ENCODE peak calls at places on chromosomes 6 and 20, in ten cellular contexts. O is cardiac fibroblast; F is NCI-H774; T is breast epithelium; W is NB4; Z is stimulated activated CD4-positive, alpha-beta T cell treated with anti-CD3 and anti-CD28 coated beads, Interleukin-1b, Interleukin-23, amount 100 ng/mL, for 48 hours; X is hippocampal formation; N is effector memory CD8-positive, alpha-beta T cell; Y is glutamatergic neuron; G is NCI-H1436 treated with DMSO at 0.1 percent for 48 hours. R is an unnamed sample.

GRCh38 chr6:42315991-42316378 is 98.3 kb upstream of the MRPS10 start:
- DNase-seq in N (no peak), F (no peak), Y (no peak), G (no peak), Z (peak), O (peak), T (no peak), X (no peak), W (peak), R (peak)

GRCh38 chr20:50877232-50877631 is 54.0 kb downstream of the ADNP start:
- DNase-seq in T (no peak), X (no peak), N (no peak), F (no peak), Y (no peak), Z (no peak), W (no peak), G (no peak), O (no peak), R (no peak)

GRCh38 chr6:133241088-133241900 is at the start of gene EYA4:
- DNase-seq in O (peak), W (no peak), N (no peak), T (no peak), X (no peak), Z (no peak), F (peak), G (no peak), Y (peak), R (no peak)

GRCh38 chr6:35078896-35079295 is 62.2 kb downstream of the TCP11 start:
- DNase-seq in T (no peak), X (no peak), G (no peak), Y (no peak), F (no peak), N (no peak), W (no peak), O (no peak), Z (no peak), R (no peak)

GRCh38 chr6:35378281-35378680 is 35.9 kb downstream of the PPARD start:
- DNase-seq in Z (no peak), T (no peak), F (no peak), Y (no peak), N (no peak), X (no peak), W (no peak), O (no peak), G (no peak), R (no peak)

GRCh38 chr6:30839666-30840065 is 44.7 kb upstream of the DDR1 start:
- DNase-seq in O (no peak), W (no peak), T (no peak), F (no peak), Y (no peak), X (no peak), Z (no peak), G (no peak), N (no peak), R (no peak)

GRCh38 chr6:93779086-93779858 is 359.9 kb upstream of the EPHA7 start:
- DNase-seq in W (no peak), F (no peak), N (no peak), Z (no peak), O (peak), Y (no peak), X (peak), T (no peak), G (no peak), R (peak)

GRCh38 chr6:164303092-164304007 is 888.8 kb downstream of the QKI start:
- DNase-seq in Z (no peak), N (no peak), O (peak), F (no peak), X (no peak), W (no peak), G (no peak), T (peak), Y (no peak), R (no peak)

GRCh38 chr20:37735541-37735940 is 41.7 kb downstream of the CTNNBL1 start:
- DNase-seq in N (no peak), F (no peak), Z (no peak), W (no peak), X (no peak), O (no peak), T (no peak), Y (no peak), G (no peak), R (no peak)

GRCh38 chr20:815914-816606 is 17.5 kb upstream of the FAM110A start:
- DNase-seq in N (peak), X (peak), Y (peak), G (peak), Z (peak), O (peak), F (peak), W (peak), T (peak), R (peak)

GRCh38 chr6:72032056-72032455 is 145.7 kb downstream of the RIMS1 start:
- DNase-seq in O (peak), W (no peak), G (no peak), Y (no peak), N (no peak), T (no peak), X (no peak), F (no peak), Z (no peak), R (peak)

GRCh38 chr6:26328265-26328844 is 36.6 kb upstream of the BTN3A2 start:
- DNase-seq in N (no peak), W (peak), X (no peak), F (no peak), G (no peak), T (no peak), Y (no peak), O (peak), Z (no peak), R (no peak)

GRCh38 chr6:44074383-44075136 is 52.7 kb downstream of the MRPL14 start:
- DNase-seq in G (no peak), O (peak), Y (peak), W (peak), T (no peak), F (no peak), Z (peak), N (peak), X (no peak), R (no peak)

GRCh38 chr6:10837009-10837691 is 1.2 kb downstream of the MAK start:
- DNase-seq in N (no peak), X (no peak), G (no peak), Y (peak), W (peak), Z (no peak), F (peak), T (no peak), O (peak), R (no peak)

GRCh38 chr20:56779452-56780143 is 150.5 kb downstream of the TFAP2C start:
- DNase-seq in Y (no peak), G (no peak), Z (no peak), W (no peak), O (no peak), T (no peak), N (no peak), F (no peak), X (no peak), R (no peak)

GRCh38 chr6:159044899-159045727 is at the start of gene TAGAP:
- DNase-seq in Y (no peak), F (peak), G (no peak), W (peak), O (peak), T (peak), Z (peak), N (peak), X (no peak), R (peak)

GRCh38 chr6:39294133-39294532 is 20.1 kb downstream of the KCNK17 start:
- DNase-seq in T (no peak), N (no peak), G (no peak), W (no peak), Y (no peak), F (no peak), O (no peak), X (no peak), Z (no peak), R (no peak)

GRCh38 chr20:56626367-56627121 is 2.6 kb upstream of the TFAP2C start:
- DNase-seq in Y (peak), Z (peak), F (no peak), N (no peak), W (peak), T (no peak), O (no peak), X (no peak), G (no peak), R (no peak)

GRCh38 chr20:17358854-17359253 is 132.0 kb downstream of the PCSK2 start:
- DNase-seq in G (no peak), O (no peak), Z (no peak), W (no peak), X (no peak), N (no peak), T (no peak), Y (no peak), F (no peak), R (no peak)

GRCh38 chr20:41004561-41005360 is 23.9 kb upstream of the TOP1 start:
- DNase-seq in F (no peak), W (no peak), G (no peak), Y (no peak), X (no peak), Z (peak), T (no peak), O (peak), N (no peak), R (peak)

GRCh38 chr6:98839788-98840361 is 5.5 kb downstream of the POU3F2 start:
- DNase-seq in O (peak), X (peak), T (no peak), Y (peak), N (no peak), F (no peak), G (no peak), Z (no peak), W (peak), R (peak)

GRCh38 chr20:62694868-62695267 is 13.8 kb upstream of the NTSR1 start:
- DNase-seq in Z (no peak), W (no peak), N (no peak), O (no peak), G (no peak), F (peak), Y (no peak), T (no peak), X (no peak), R (no peak)

GRCh38 chr6:31363809-31364208 is 6.8 kb upstream of the HLA-B start:
- DNase-seq in O (no peak), T (no peak), G (no peak), Z (no peak), W (no peak), N (no peak), Y (no peak), X (no peak), F (no peak), R (no peak)

GRCh38 chr6:4036581-4036980 is 42.4 kb downstream of the FAM217A start:
- DNase-seq in Z (no peak), W (no peak), N (no peak), O (no peak), X (no peak), G (no peak), Y (no peak), F (no peak), T (no peak), R (no peak)

GRCh38 chr20:34983995-34984735 is 28.5 kb downstream of the MYH7B start:
- DNase-seq in F (peak), G (no peak), W (no peak), O (no peak), N (no peak), Z (no peak), X (no peak), Y (no peak), T (no peak), R (no peak)

GRCh38 chr6:36387440-36388303 is at the start of gene ETV7:
- DNase-seq in N (peak), W (peak), O (peak), Y (no peak), G (no peak), F (peak), T (no peak), X (no peak), Z (peak), R (peak)

GRCh38 chr20:58006346-58007316 is 221.8 kb downstream of the ANKRD60 start:
- DNase-seq in N (no peak), G (no peak), Y (no peak), X (no peak), Z (no peak), W (no peak), T (no peak), O (no peak), F (no peak), R (no peak)

GRCh38 chr6:23179994-23180393 is 610.6 kb downstream of the HDGFL1 start:
- DNase-seq in X (no peak), Y (no peak), F (no peak), Z (no peak), W (no peak), G (peak), O (no peak), N (no peak), T (no peak), R (no peak)

GRCh38 chr6:63347599-63347998 is 27.8 kb upstream of the LGSN start:
- DNase-seq in T (no peak), N (no peak), G (no peak), F (no peak), Y (no peak), O (peak), Z (no peak), X (no peak), W (no peak), R (peak)

GRCh38 chr6:56862415-56863175 is 92.3 kb upstream of the BEND6 start:
- DNase-seq in N (no peak), T (no peak), W (no peak), O (peak), X (no peak), G (no peak), Z (no peak), Y (no peak), F (no peak), R (peak)

GRCh38 chr6:22236626-22237414 is 60.0 kb downstream of the PRL start:
- DNase-seq in N (no peak), F (no peak), T (no peak), Y (no peak), O (peak), W (no peak), G (no peak), X (no peak), Z (no peak), R (peak)

GRCh38 chr6:17394192-17394611 is 807 bp downstream of the CAP2 start:
- DNase-seq in Z (no peak), T (peak), F (peak), O (peak), Y (peak), G (no peak), X (peak), W (peak), N (no peak), R (peak)

GRCh38 chr6:111527367-111527766 is 44.3 kb upstream of the REV3L start:
- DNase-seq in G (no peak), N (no peak), O (no peak), Y (no peak), X (no peak), F (no peak), W (no peak), Z (no peak), T (no peak), R (no peak)

GRCh38 chr20:437787-438486 is 24.4 kb downstream of the TBC1D20 start:
- DNase-seq in W (no peak), F (no peak), Z (no peak), T (no peak), N (peak), O (no peak), Y (no peak), X (no peak), G (no peak), R (no peak)

GRCh38 chr6:91352878-91353277 is 766.0 kb upstream of the MAP3K7 start:
- DNase-seq in Y (no peak), W (no peak), T (no peak), Z (no peak), G (no peak), F (no peak), X (no peak), O (no peak), N (no peak), R (peak)

GRCh38 chr6:44253307-44254101 is 3.8 kb downstream of the SLC35B2 start:
- DNase-seq in T (no peak), G (no peak), O (peak), W (peak), X (no peak), N (peak), Z (peak), Y (peak), F (no peak), R (no peak)

GRCh38 chr20:40728470-40728869 is 39.4 kb upstream of the MAFB start:
- DNase-seq in O (peak), F (no peak), X (no peak), G (no peak), N (no peak), W (peak), T (no peak), Y (no peak), Z (no peak), R (no peak)

GRCh38 chr20:62080249-62080993 is 14.7 kb upstream of the TAF4 start:
- DNase-seq in G (no peak), O (no peak), N (no peak), W (no peak), X (no peak), T (no peak), Z (no peak), F (no peak), Y (no peak), R (no peak)

GRCh38 chr6:168167431-168168315 is 88.7 kb upstream of the FRMD1 start:
- DNase-seq in N (no peak), G (no peak), X (no peak), T (peak), Z (no peak), F (no peak), O (no peak), W (no peak), Y (no peak), R (no peak)